ENCODE peak calls at places on chromosomes 13 and 19, in four cellular contexts. One of them, this sample, is unnamed.

GRCh38 chr19:17405250-17406038 is at the start of gene BST2:
- DNase-seq in endothelial cell of umbilical vein: peak; percentile 84
- DNase-seq in esophagus muscularis mucosa: no peak
- DNase-seq in epithelial cell of proximal tubule: no peak
- DNase-seq in this sample: peak; percentile 56

GRCh38 chr19:1774999-1775772 is 21.9 kb downstream of the ONECUT3 start:
- DNase-seq in endothelial cell of umbilical vein: no peak
- DNase-seq in esophagus muscularis mucosa: no peak
- DNase-seq in epithelial cell of proximal tubule: no peak
- DNase-seq in this sample: no peak

GRCh38 chr13:50080856-50081105 is 65.5 kb downstream of the KCNRG start:
- DNase-seq in epithelial cell of proximal tubule: no peak
- DNase-seq in esophagus muscularis mucosa: no peak
- DNase-seq in endothelial cell of umbilical vein: peak; percentile 59
- DNase-seq in this sample: no peak

GRCh38 chr13:89832827-89833226 is 1514.7 kb upstream of the MIR17HG start:
- DNase-seq in epithelial cell of proximal tubule: peak; percentile 30
- DNase-seq in endothelial cell of umbilical vein: no peak
- DNase-seq in esophagus muscularis mucosa: no peak
- DNase-seq in this sample: peak; percentile 18

GRCh38 chr13:112233256-112233655 is 142.9 kb upstream of the SPACA7 start:
- DNase-seq in epithelial cell of proximal tubule: no peak
- DNase-seq in endothelial cell of umbilical vein: no peak
- DNase-seq in esophagus muscularis mucosa: no peak
- DNase-seq in this sample: no peak

GRCh38 chr13:26538363-26539317 is 18.8 kb upstream of the WASF3 start:
- DNase-seq in esophagus muscularis mucosa: no peak
- DNase-seq in endothelial cell of umbilical vein: no peak
- DNase-seq in epithelial cell of proximal tubule: no peak
- DNase-seq in this sample: no peak

GRCh38 chr19:1374250-1374577 is 9.5 kb upstream of the NDUFS7 start:
- DNase-seq in epithelial cell of proximal tubule: no peak
- DNase-seq in esophagus muscularis mucosa: no peak
- DNase-seq in endothelial cell of umbilical vein: no peak
- DNase-seq in this sample: no peak

GRCh38 chr19:10421240-10421948 is 1.1 kb downstream of the PDE4A start:
- DNase-seq in endothelial cell of umbilical vein: no peak
- DNase-seq in epithelial cell of proximal tubule: no peak
- DNase-seq in esophagus muscularis mucosa: no peak
- DNase-seq in this sample: no peak

GRCh38 chr19:39465956-39466747 is 14.5 kb upstream of the TIMM50 start:
- DNase-seq in esophagus muscularis mucosa: no peak
- DNase-seq in epithelial cell of proximal tubule: no peak
- DNase-seq in endothelial cell of umbilical vein: no peak
- DNase-seq in this sample: no peak

GRCh38 chr13:102361113-102361512 is 40.7 kb downstream of the FGF14 start:
- DNase-seq in epithelial cell of proximal tubule: no peak
- DNase-seq in esophagus muscularis mucosa: no peak
- DNase-seq in endothelial cell of umbilical vein: no peak
- DNase-seq in this sample: no peak

GRCh38 chr13:50512602-50513527 is 330.6 kb downstream of the DLEU7 start:
- DNase-seq in esophagus muscularis mucosa: no peak
- DNase-seq in epithelial cell of proximal tubule: no peak
- DNase-seq in endothelial cell of umbilical vein: peak; percentile 55
- DNase-seq in this sample: no peak

DNA sequence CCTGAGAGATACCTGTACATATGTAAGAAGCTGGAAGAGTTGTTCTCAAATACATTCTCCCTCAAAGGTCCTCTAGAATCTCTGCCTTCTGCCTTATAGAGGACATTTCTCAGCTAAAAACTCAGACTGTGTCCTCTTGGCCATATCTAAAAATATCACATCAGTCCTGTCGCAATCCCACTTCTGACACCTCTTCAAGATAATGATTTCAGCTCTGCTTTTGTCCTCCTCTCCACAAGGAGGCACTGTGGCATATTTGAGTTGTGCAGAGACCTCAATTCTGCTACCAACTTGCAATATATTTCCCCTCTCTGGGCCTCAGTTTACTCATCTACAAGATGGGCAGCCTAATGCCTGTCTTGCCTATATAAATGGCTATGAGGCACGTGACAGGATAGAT is 16.6 kb downstream of the ADAMTS10 start:
- DNase-seq in endothelial cell of umbilical vein: no peak
- DNase-seq in epithelial cell of proximal tubule: no peak
- DNase-seq in esophagus muscularis mucosa: no peak
- DNase-seq in this sample: no peak
- TF ChIP-seq CTCF in endothelial cell of umbilical vein: no peak
- TF ChIP-seq CTCF in epithelial cell of proximal tubule: peak; percentile 11
- TF ChIP-seq CTCF in esophagus muscularis mucosa: peak; percentile 27
- TF ChIP-seq CTCF in this sample: no peak

GRCh38 chr19:47499371-47499770 is 15.4 kb upstream of the KPTN start:
- DNase-seq in endothelial cell of umbilical vein: no peak
- DNase-seq in esophagus muscularis mucosa: no peak
- DNase-seq in epithelial cell of proximal tubule: no peak
- DNase-seq in this sample: no peak

GRCh38 chr19:47499863-47500830 is 14.7 kb downstream of the NAPA start:
- DNase-seq in epithelial cell of proximal tubule: no peak
- DNase-seq in esophagus muscularis mucosa: no peak
- DNase-seq in endothelial cell of umbilical vein: no peak
- DNase-seq in this sample: no peak

GRCh38 chr19:47498561-47498960 is 14.5 kb upstream of the KPTN start:
- DNase-seq in epithelial cell of proximal tubule: no peak
- DNase-seq in esophagus muscularis mucosa: no peak
- DNase-seq in endothelial cell of umbilical vein: no peak
- DNase-seq in this sample: no peak

GRCh38 chr19:47497073-47497766 is 13.2 kb upstream of the KPTN start:
- DNase-seq in epithelial cell of proximal tubule: no peak
- DNase-seq in endothelial cell of umbilical vein: no peak
- DNase-seq in esophagus muscularis mucosa: no peak
- DNase-seq in this sample: no peak

GRCh38 chr19:47497821-47498520 is 14.0 kb upstream of the KPTN start:
- DNase-seq in esophagus muscularis mucosa: no peak
- DNase-seq in endothelial cell of umbilical vein: no peak
- DNase-seq in epithelial cell of proximal tubule: no peak
- DNase-seq in this sample: no peak
- TF ChIP-seq CTCF in esophagus muscularis mucosa: no peak
- TF ChIP-seq CTCF in endothelial cell of umbilical vein: no peak
- TF ChIP-seq CTCF in epithelial cell of proximal tubule: no peak
- TF ChIP-seq CTCF in this sample: no peak

DNA sequence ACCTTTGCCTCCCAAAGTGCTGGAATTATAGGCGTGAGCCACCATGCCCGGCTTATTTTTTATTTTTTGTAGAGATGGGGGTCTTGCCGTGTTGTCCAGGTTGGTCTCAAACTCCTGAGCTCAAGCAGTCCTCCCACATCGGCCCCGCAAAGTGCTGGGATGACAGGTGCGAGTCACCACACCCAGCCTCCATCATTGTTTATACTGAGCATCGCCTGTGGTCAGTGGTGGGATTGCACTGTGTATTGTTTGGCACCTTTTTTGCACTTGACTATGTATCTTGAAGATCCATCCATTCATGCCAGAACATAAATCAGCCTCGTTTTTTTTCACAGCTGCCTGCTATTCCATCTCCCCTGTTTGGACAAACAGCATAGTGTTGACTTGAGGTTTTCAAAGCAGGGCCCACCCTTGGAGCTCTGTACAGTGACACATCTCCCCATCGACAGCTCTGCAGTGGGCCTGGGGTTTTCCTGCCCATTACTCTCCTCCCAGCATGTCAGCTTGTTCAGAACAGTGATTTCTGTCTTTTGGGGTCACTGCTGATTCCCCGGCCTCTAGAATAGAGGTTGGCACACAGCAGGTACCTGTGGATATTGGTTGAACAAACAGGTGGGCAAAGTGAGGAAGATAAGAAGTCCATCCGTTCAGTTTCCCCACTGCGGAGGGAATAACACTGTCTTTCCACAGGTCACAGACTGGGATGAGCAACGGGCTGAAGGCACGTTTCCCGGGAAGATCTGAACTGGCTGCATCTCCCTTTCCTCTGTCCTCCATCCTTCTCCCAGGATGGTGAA is 8.2 kb upstream of the UPK1A start:
- DNase-seq in esophagus muscularis mucosa: no peak
- DNase-seq in epithelial cell of proximal tubule: no peak
- DNase-seq in endothelial cell of umbilical vein: no peak
- DNase-seq in this sample: no peak
- TF ChIP-seq CTCF in esophagus muscularis mucosa: peak; percentile 11
- TF ChIP-seq CTCF in epithelial cell of proximal tubule: peak; percentile 25
- TF ChIP-seq CTCF in endothelial cell of umbilical vein: no peak
- TF ChIP-seq CTCF in this sample: no peak

GRCh38 chr13:106688940-106689339 is 121.0 kb upstream of the ARGLU1 start:
- DNase-seq in epithelial cell of proximal tubule: no peak
- DNase-seq in endothelial cell of umbilical vein: no peak
- DNase-seq in esophagus muscularis mucosa: no peak
- DNase-seq in this sample: no peak
- TF ChIP-seq CTCF in epithelial cell of proximal tubule: no peak
- TF ChIP-seq CTCF in endothelial cell of umbilical vein: no peak
- TF ChIP-seq CTCF in esophagus muscularis mucosa: no peak
- TF ChIP-seq CTCF in this sample: no peak

DNA sequence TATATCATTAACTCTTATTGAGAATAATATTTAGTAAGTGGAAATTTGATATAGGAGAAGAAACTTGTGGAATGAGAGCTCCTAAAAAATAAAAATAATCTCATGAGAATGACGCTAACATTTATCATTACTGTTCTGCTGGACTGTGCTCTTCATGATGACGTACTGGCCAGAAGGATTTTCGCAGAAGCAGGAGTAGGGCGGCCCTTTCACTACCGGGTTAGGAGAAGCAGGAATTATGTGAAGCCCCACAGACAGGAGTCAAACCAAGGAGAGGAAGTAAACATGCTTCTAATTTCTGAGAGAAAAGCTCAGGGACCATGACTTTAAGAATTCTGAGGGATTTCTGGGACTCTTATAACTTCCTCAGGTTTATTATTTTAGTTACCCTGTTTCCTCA is 195.1 kb downstream of the VWA8 start:
- DNase-seq in epithelial cell of proximal tubule: no peak
- DNase-seq in esophagus muscularis mucosa: no peak
- DNase-seq in endothelial cell of umbilical vein: peak; percentile 16
- DNase-seq in this sample: no peak
- TF ChIP-seq CTCF in epithelial cell of proximal tubule: no peak
- TF ChIP-seq CTCF in esophagus muscularis mucosa: no peak
- TF ChIP-seq CTCF in endothelial cell of umbilical vein: no peak
- TF ChIP-seq CTCF in this sample: no peak

DNA sequence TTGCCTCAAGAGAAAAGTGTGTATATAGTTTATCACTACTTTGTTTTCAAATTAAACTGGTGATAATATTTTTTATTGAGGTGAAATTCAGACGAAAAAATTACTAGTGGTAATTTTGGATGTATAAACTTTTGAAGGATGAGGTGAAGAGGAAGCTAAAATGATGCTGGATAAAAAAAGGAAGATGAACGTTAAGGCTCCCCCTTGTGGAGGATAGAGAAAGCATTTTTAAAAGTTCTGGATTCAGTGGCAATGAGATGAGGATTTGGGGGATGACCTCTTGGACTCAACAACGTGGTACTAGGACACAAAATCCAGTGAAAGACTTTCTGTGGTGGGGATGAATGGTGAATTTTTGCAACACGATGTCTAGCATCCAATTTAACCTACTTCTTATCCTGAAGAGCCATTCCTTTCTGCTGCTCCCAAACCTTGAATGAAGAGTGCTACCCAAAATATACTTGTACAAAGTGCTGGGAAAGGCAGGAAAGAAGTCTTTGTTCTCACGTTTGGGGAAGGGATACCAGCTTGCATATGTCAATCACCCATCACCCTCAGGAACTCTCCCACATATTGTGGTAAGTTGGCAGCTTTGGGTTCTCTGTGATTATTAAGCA is 7.3 kb upstream of the SIGLEC5 start:
- DNase-seq in epithelial cell of proximal tubule: no peak
- DNase-seq in endothelial cell of umbilical vein: peak; percentile 19
- DNase-seq in esophagus muscularis mucosa: no peak
- DNase-seq in this sample: no peak
- TF ChIP-seq CTCF in epithelial cell of proximal tubule: peak; percentile 58
- TF ChIP-seq CTCF in endothelial cell of umbilical vein: peak; percentile 43
- TF ChIP-seq CTCF in esophagus muscularis mucosa: peak; percentile 43
- TF ChIP-seq CTCF in this sample: peak; percentile 38

DNA sequence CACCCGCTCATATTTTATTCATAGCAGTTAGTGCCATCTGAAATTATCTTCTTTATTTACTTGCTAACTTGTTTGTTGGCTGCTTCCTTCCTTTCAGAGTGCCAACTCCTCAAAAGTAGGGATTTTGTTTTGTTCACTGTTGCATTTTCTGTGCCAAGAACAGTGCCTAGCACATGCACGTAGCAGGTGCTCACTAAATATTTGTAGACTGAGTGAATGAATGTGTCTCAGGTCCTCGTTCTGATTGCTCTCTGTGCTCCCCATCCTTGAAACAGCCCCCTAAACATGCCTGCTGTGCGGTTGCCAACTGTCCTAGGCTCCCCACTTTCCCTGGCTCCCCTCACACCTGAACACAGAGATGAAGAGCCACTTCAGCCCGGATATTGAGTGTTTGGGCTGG is 1.5 kb downstream of the GIPC1 start:
- DNase-seq in esophagus muscularis mucosa: no peak
- DNase-seq in epithelial cell of proximal tubule: no peak
- DNase-seq in endothelial cell of umbilical vein: no peak
- DNase-seq in this sample: no peak
- TF ChIP-seq CTCF in esophagus muscularis mucosa: no peak
- TF ChIP-seq CTCF in epithelial cell of proximal tubule: no peak
- TF ChIP-seq CTCF in endothelial cell of umbilical vein: no peak
- TF ChIP-seq CTCF in this sample: no peak

GRCh38 chr19:51783373-51783772 is 11.6 kb upstream of the FPR3 start:
- DNase-seq in esophagus muscularis mucosa: peak; percentile 17
- DNase-seq in endothelial cell of umbilical vein: no peak
- DNase-seq in epithelial cell of proximal tubule: no peak
- DNase-seq in this sample: no peak
- TF ChIP-seq CTCF in esophagus muscularis mucosa: no peak
- TF ChIP-seq CTCF in endothelial cell of umbilical vein: no peak
- TF ChIP-seq CTCF in epithelial cell of proximal tubule: peak; percentile 40
- TF ChIP-seq CTCF in this sample: peak; percentile 3

GRCh38 chr19:7197760-7198696 is 96.2 kb downstream of the INSR start:
- DNase-seq in endothelial cell of umbilical vein: peak; percentile 92
- DNase-seq in esophagus muscularis mucosa: peak; percentile 97
- DNase-seq in epithelial cell of proximal tubule: peak; percentile 72
- DNase-seq in this sample: peak; percentile 62
- TF ChIP-seq CTCF in endothelial cell of umbilical vein: no peak
- TF ChIP-seq CTCF in esophagus muscularis mucosa: peak; percentile 51
- TF ChIP-seq CTCF in epithelial cell of proximal tubule: no peak
- TF ChIP-seq CTCF in this sample: no peak